ENCODE peak calls at places on chromosome 17, in five cellular contexts. One of them, this sample, is unnamed.

GRCh38 chr17:56203430-56203829 is 50.2 kb downstream of the ANKFN1 start:
- DNase-seq in K562: peak; percentile 50
- DNase-seq in HepG2: peak; percentile 7
- DNase-seq in GM23338: no peak
- DNase-seq in A549: peak; percentile 81
- DNase-seq in this sample: no peak

GRCh38 chr17:48998557-48999440 is 1.6 kb downstream of the IGF2BP1 start:
- DNase-seq in GM23338: peak; percentile 52
- DNase-seq in K562: peak; percentile 55
- DNase-seq in A549: peak; percentile 51
- DNase-seq in HepG2: peak; percentile 63
- DNase-seq in this sample: no peak

GRCh38 chr17:1561420-1562177 is 993 bp downstream of the PITPNA start:
- DNase-seq in K562: no peak
- DNase-seq in A549: no peak
- DNase-seq in HepG2: no peak
- DNase-seq in GM23338: peak; percentile 60
- DNase-seq in this sample: no peak

GRCh38 chr17:71327376-71328059 is 793.3 kb upstream of the SOX9 start:
- DNase-seq in HepG2: no peak
- DNase-seq in K562: no peak
- DNase-seq in GM23338: no peak
- DNase-seq in A549: no peak
- DNase-seq in this sample: no peak

GRCh38 chr17:10638151-10638550 is 19.0 kb downstream of the MYH3 start:
- DNase-seq in HepG2: no peak
- DNase-seq in GM23338: no peak
- DNase-seq in A549: no peak
- DNase-seq in K562: no peak
- DNase-seq in this sample: no peak

GRCh38 chr17:16415031-16415924 is at the start of gene TRPV2:
- DNase-seq in HepG2: peak; percentile 59
- DNase-seq in K562: peak; percentile 69
- DNase-seq in GM23338: peak; percentile 80
- DNase-seq in A549: peak; percentile 53
- DNase-seq in this sample: peak; percentile 60

GRCh38 chr17:82494236-82495055 is 25.1 kb upstream of the FOXK2 start:
- DNase-seq in GM23338: peak; percentile 92
- DNase-seq in A549: peak; percentile 98
- DNase-seq in K562: peak; percentile 91
- DNase-seq in HepG2: peak; percentile 97
- DNase-seq in this sample: peak; percentile 89

GRCh38 chr17:57670769-57671545 is 74.1 kb downstream of the CCDC182 start:
- DNase-seq in K562: no peak
- DNase-seq in GM23338: no peak
- DNase-seq in HepG2: no peak
- DNase-seq in A549: no peak
- DNase-seq in this sample: no peak

GRCh38 chr17:61149862-61150362 is 249.7 kb upstream of the TBX2 start:
- DNase-seq in A549: peak; percentile 9
- DNase-seq in GM23338: no peak
- DNase-seq in HepG2: peak; percentile 11
- DNase-seq in K562: no peak
- DNase-seq in this sample: no peak

GRCh38 chr17:66190738-66191606 is 961 bp downstream of the CEP112 start:
- DNase-seq in K562: no peak
- DNase-seq in GM23338: no peak
- DNase-seq in A549: peak; percentile 16
- DNase-seq in HepG2: peak; percentile 16
- DNase-seq in this sample: no peak

GRCh38 chr17:79595956-79596355 is 14.9 kb downstream of the RBFOX3 start:
- DNase-seq in K562: no peak
- DNase-seq in A549: no peak
- DNase-seq in HepG2: no peak
- DNase-seq in GM23338: no peak
- DNase-seq in this sample: no peak

GRCh38 chr17:74449773-74450172 is 16.7 kb upstream of the CD300A start:
- DNase-seq in A549: no peak
- DNase-seq in HepG2: no peak
- DNase-seq in GM23338: no peak
- DNase-seq in K562: no peak
- DNase-seq in this sample: no peak

GRCh38 chr17:81685108-81685507 is 1.3 kb downstream of the HGS start:
- DNase-seq in HepG2: no peak
- DNase-seq in A549: no peak
- DNase-seq in K562: no peak
- DNase-seq in GM23338: no peak
- DNase-seq in this sample: no peak

GRCh38 chr17:1055751-1056645 is 59.1 kb downstream of the TIMM22 start:
- DNase-seq in K562: peak; percentile 71
- DNase-seq in HepG2: peak; percentile 47
- DNase-seq in GM23338: peak; percentile 82
- DNase-seq in A549: peak; percentile 64
- DNase-seq in this sample: no peak

GRCh38 chr17:37124074-37124824 is 175.5 kb downstream of the AATF start:
- DNase-seq in HepG2: no peak
- DNase-seq in K562: no peak
- DNase-seq in GM23338: no peak
- DNase-seq in A549: no peak
- DNase-seq in this sample: no peak

GRCh38 chr17:73048170-73048569 is 44.3 kb downstream of the SLC39A11 start:
- DNase-seq in A549: no peak
- DNase-seq in HepG2: no peak
- DNase-seq in GM23338: no peak
- DNase-seq in K562: no peak
- DNase-seq in this sample: no peak

GRCh38 chr17:27466376-27466747 is 10.1 kb downstream of the KSR1 start:
- DNase-seq in GM23338: peak; percentile 52
- DNase-seq in K562: no peak
- DNase-seq in HepG2: no peak
- DNase-seq in A549: no peak
- DNase-seq in this sample: no peak

GRCh38 chr17:77375917-77376651 is 235.3 kb downstream of the SEC14L1 start:
- DNase-seq in GM23338: no peak
- DNase-seq in K562: no peak
- DNase-seq in HepG2: no peak
- DNase-seq in A549: no peak
- DNase-seq in this sample: no peak

GRCh38 chr17:74077231-74077630 is 126.2 kb upstream of the RPL38 start:
- DNase-seq in K562: no peak
- DNase-seq in HepG2: no peak
- DNase-seq in GM23338: no peak
- DNase-seq in A549: no peak
- DNase-seq in this sample: no peak

GRCh38 chr17:42901535-42902229 is 1.1 kb downstream of the G6PC1 start:
- DNase-seq in GM23338: no peak
- DNase-seq in HepG2: no peak
- DNase-seq in A549: no peak
- DNase-seq in K562: no peak
- DNase-seq in this sample: no peak

GRCh38 chr17:7191069-7191468 is 11.9 kb upstream of the ASGR1 start:
- DNase-seq in K562: no peak
- DNase-seq in HepG2: no peak
- DNase-seq in A549: no peak
- DNase-seq in GM23338: no peak
- DNase-seq in this sample: no peak

GRCh38 chr17:70863436-70864248 is 694.3 kb downstream of the KCNJ2 start:
- DNase-seq in K562: no peak
- DNase-seq in A549: no peak
- DNase-seq in HepG2: no peak
- DNase-seq in GM23338: no peak
- DNase-seq in this sample: no peak

GRCh38 chr17:41695954-41696720 is 7.5 kb downstream of the EIF1 start:
- DNase-seq in A549: peak; percentile 90
- DNase-seq in K562: peak; percentile 73
- DNase-seq in HepG2: peak; percentile 84
- DNase-seq in GM23338: peak; percentile 86
- DNase-seq in this sample: no peak

GRCh38 chr17:17518019-17518418 is 21.8 kb upstream of the RASD1 start:
- DNase-seq in K562: no peak
- DNase-seq in GM23338: no peak
- DNase-seq in A549: no peak
- DNase-seq in HepG2: no peak
- DNase-seq in this sample: no peak
- TF ChIP-seq JUNB in K562: no peak
- TF ChIP-seq JUNB in GM23338: no peak
- TF ChIP-seq JUNB in A549: no peak
- TF ChIP-seq JUNB in HepG2: no peak
- TF ChIP-seq JUNB in this sample: no peak

GRCh38 chr17:75876190-75876937 is 2.0 kb downstream of the TRIM47 start:
- DNase-seq in HepG2: peak; percentile 97
- DNase-seq in A549: peak; percentile 74
- DNase-seq in K562: no peak
- DNase-seq in GM23338: peak; percentile 80
- DNase-seq in this sample: no peak
- TF ChIP-seq JUNB in HepG2: no peak
- TF ChIP-seq JUNB in A549: no peak
- TF ChIP-seq JUNB in K562: no peak
- TF ChIP-seq JUNB in GM23338: no peak
- TF ChIP-seq JUNB in this sample: no peak

GRCh38 chr17:29048440-29049360 is 5.8 kb downstream of the PIPOX start:
- DNase-seq in A549: no peak
- DNase-seq in K562: no peak
- DNase-seq in GM23338: peak; percentile 33
- DNase-seq in HepG2: no peak
- DNase-seq in this sample: no peak
- TF ChIP-seq JUNB in A549: no peak
- TF ChIP-seq JUNB in K562: no peak
- TF ChIP-seq JUNB in GM23338: no peak
- TF ChIP-seq JUNB in HepG2: no peak
- TF ChIP-seq JUNB in this sample: no peak

DNA sequence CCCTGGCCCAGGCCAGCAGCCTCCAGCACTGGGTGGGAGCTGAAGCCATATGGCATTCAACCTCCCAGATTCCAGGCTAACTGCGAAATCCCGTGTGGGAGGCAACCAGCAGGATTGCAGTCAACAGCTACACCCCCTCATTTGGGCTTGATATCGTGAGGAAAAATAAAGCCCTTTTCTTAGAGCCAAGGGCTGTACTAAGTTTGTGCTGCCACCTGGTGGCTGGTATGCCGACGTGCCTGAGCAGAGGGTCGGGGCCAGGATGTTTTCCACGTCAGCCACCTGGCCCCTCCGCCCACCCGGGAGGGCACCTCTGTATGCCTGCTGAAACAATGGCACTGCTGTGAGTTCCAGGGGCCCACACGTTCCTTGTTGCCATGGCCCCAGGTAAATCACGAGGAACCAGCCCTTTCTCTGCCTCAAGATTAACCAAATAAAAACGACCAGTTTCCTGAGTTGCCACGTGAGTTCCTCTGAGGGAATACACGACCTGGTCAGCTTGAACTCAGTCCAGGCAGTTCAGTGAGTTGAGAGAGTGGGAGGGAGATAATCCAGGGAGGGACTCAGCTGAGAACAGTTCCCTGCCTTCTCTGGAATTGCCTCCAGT is 9.0 kb downstream of the TMEM98 start:
- DNase-seq in HepG2: peak; percentile 59
- DNase-seq in K562: peak; percentile 77
- DNase-seq in A549: peak; percentile 69
- DNase-seq in GM23338: peak; percentile 96
- DNase-seq in this sample: no peak
- TF ChIP-seq JUNB in HepG2: no peak
- TF ChIP-seq JUNB in K562: no peak
- TF ChIP-seq JUNB in A549: no peak
- TF ChIP-seq JUNB in GM23338: no peak
- TF ChIP-seq JUNB in this sample: no peak

DNA sequence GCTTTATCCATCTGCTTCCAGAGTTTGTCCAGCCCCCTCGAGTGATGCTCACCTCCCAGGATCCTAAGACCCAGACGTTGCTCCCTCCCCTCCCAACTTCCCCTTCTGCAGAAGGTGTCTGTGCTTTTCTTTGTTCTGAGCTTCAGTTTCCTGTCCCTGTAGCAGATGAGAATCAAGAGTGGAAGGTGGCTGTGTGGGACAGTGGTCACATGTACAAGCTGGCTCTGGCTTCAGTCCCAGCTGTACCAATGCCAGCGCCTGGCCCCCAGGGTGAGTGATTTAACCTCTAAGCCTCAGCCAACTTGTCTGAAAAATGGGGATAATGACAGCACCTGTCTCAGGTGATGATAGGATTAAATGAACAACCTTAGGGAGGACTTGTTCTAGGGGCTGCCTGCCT is 7.7 kb downstream of the PRR15L start:
- DNase-seq in HepG2: no peak
- DNase-seq in A549: no peak
- DNase-seq in K562: no peak
- DNase-seq in GM23338: peak; percentile 17
- DNase-seq in this sample: no peak
- TF ChIP-seq JUNB in HepG2: no peak
- TF ChIP-seq JUNB in A549: no peak
- TF ChIP-seq JUNB in K562: no peak
- TF ChIP-seq JUNB in GM23338: no peak
- TF ChIP-seq JUNB in this sample: no peak

GRCh38 chr17:64133546-64134215 is 3.7 kb upstream of the ERN1 start:
- DNase-seq in GM23338: peak; percentile 83
- DNase-seq in A549: peak; percentile 82
- DNase-seq in HepG2: peak; percentile 81
- DNase-seq in K562: peak; percentile 30
- DNase-seq in this sample: no peak
- TF ChIP-seq JUNB in GM23338: no peak
- TF ChIP-seq JUNB in A549: no peak
- TF ChIP-seq JUNB in HepG2: no peak
- TF ChIP-seq JUNB in K562: no peak
- TF ChIP-seq JUNB in this sample: no peak